ENCODE peak calls at places on chromosome 18, in seven cellular contexts. Y is substantia nigra; K is Kasumi-1; D is T-helper 2 cell; Z is astrocyte of the cerebellum; U is astrocyte of the spinal cord; E is activated CD4-positive, alpha-beta T cell treated with anti-CD3 and anti-CD28 coated beads, Interleukin-2, amount 50 U/mL, for 4 hours. M is an unnamed sample.

GRCh38 chr18:76491801-76492668 is 3.0 kb downstream of the ZNF516 start:
- DNase-seq in Y (no peak), U (no peak), K (no peak), Z (no peak), D (no peak), E (no peak), M (peak)

GRCh38 chr18:3810271-3810670 is 360.3 kb downstream of the TGIF1 start:
- DNase-seq in D (no peak), E (no peak), U (no peak), K (no peak), Y (no peak), Z (no peak), M (no peak)

GRCh38 chr18:56702946-56703345 is 51.8 kb downstream of the WDR7 start:
- DNase-seq in D (no peak), E (peak), Z (peak), K (peak), Y (no peak), U (peak), M (no peak)

GRCh38 chr18:3715223-3716080 is 265.5 kb downstream of the TGIF1 start:
- DNase-seq in K (no peak), Y (no peak), U (no peak), E (no peak), D (no peak), Z (no peak), M (no peak)

GRCh38 chr18:33957705-33958104 is 267.0 kb downstream of the NOL4 start:
- DNase-seq in Y (no peak), U (no peak), D (no peak), Z (no peak), K (no peak), E (no peak), M (no peak)

GRCh38 chr18:78528437-78529228 is 451.0 kb upstream of the SALL3 start:
- DNase-seq in Y (no peak), U (no peak), Z (no peak), E (no peak), D (no peak), K (no peak), M (no peak)

GRCh38 chr18:76983613-76984051 is 149.0 kb downstream of the MBP start:
- DNase-seq in K (no peak), E (no peak), D (no peak), U (no peak), Y (no peak), Z (no peak), M (no peak)

GRCh38 chr18:12282436-12283039 is 25.5 kb upstream of the TUBB6 start:
- DNase-seq in Z (peak), K (no peak), Y (no peak), E (no peak), D (no peak), U (peak), M (no peak)

GRCh38 chr18:79935925-79936324 is 15.5 kb downstream of the SLC66A2 start:
- DNase-seq in D (no peak), Z (no peak), U (no peak), K (no peak), Y (no peak), E (no peak), M (no peak)

GRCh38 chr18:22166070-22166972 is 3.1 kb upstream of the GATA6 start:
- DNase-seq in K (no peak), Z (no peak), Y (no peak), E (no peak), U (no peak), D (no peak), M (no peak)

GRCh38 chr18:66795011-66795410 is 191.1 kb upstream of the CDH19 start:
- DNase-seq in U (peak), K (no peak), Z (peak), D (no peak), E (no peak), Y (no peak), M (no peak)

GRCh38 chr18:61582205-61582710 is 249.0 kb downstream of the CDH20 start:
- DNase-seq in E (no peak), K (no peak), D (no peak), Y (no peak), U (no peak), Z (no peak), M (no peak)

GRCh38 chr18:74836296-74837139 is 238.8 kb downstream of the ZNF407 start:
- DNase-seq in E (no peak), Z (no peak), Y (peak), D (no peak), U (peak), K (peak), M (no peak)

GRCh38 chr18:79353238-79353637 is 42.5 kb upstream of the NFATC1 start:
- DNase-seq in K (no peak), Z (no peak), E (no peak), U (no peak), Y (peak), D (no peak), M (no peak)

GRCh38 chr18:47411159-47411558 is 159.7 kb upstream of the SKOR2 start:
- DNase-seq in E (no peak), D (no peak), Y (no peak), Z (no peak), K (no peak), U (no peak), M (no peak)

GRCh38 chr18:22822024-22822423 is 111.1 kb upstream of the RBBP8 start:
- DNase-seq in D (no peak), U (peak), Z (peak), Y (no peak), E (no peak), K (no peak), M (no peak)

GRCh38 chr18:79694895-79695213 is 15.3 kb downstream of the CTDP1 start:
- DNase-seq in Z (no peak), E (no peak), D (no peak), K (no peak), Y (no peak), U (no peak), M (no peak)

GRCh38 chr18:64972545-64972944 is 778.3 kb upstream of the CDH7 start:
- DNase-seq in Z (no peak), D (no peak), K (no peak), U (peak), E (no peak), Y (no peak), M (no peak)